ENCODE peak calls at places on chromosomes 3 and 15, in nine cellular contexts. A is ovary, P is colonic mucosa, G is psoas muscle, O is tibial nerve, Q is PC-9, F is tibial artery, S is A549, D is fibroblast of lung. R is an unnamed sample.

GRCh38 chr3:122031123-122031468 is 9.0 kb upstream of the ILDR1 start:
- DNase-seq in S (no peak), P (no peak), F (no peak), G (no peak), Q (no peak), O (no peak), D (no peak), A (no peak), R (no peak)

GRCh38 chr3:141367038-141367730 is 1.1 kb upstream of the ZBTB38 start:
- DNase-seq in A (peak; percentile 44), S (peak; percentile 85), G (peak; percentile 68), Q (peak; percentile 64), O (no peak), F (peak; percentile 50), P (no peak), D (peak; percentile 100), R (no peak)

GRCh38 chr3:48194446-48195071 is 6.3 kb upstream of the CDC25A start:
- DNase-seq in D (peak; percentile 29), O (peak; percentile 71), F (peak; percentile 68), P (peak; percentile 78), Q (peak; percentile 55), S (peak; percentile 56), A (peak; percentile 75), G (peak; percentile 36), R (no peak)

GRCh38 chr3:174883881-174884675 is 24.9 kb downstream of the NAALADL2 start:
- DNase-seq in A (no peak), G (no peak), P (no peak), S (no peak), O (no peak), D (no peak), Q (no peak), F (no peak), R (no peak)

GRCh38 chr3:45730409-45731154 is 41.4 kb downstream of the SACM1L start:
- DNase-seq in Q (no peak), D (no peak), F (no peak), S (no peak), G (no peak), O (no peak), A (no peak), P (no peak), R (no peak)

GRCh38 chr3:82293435-82293834 is 532.0 kb upstream of the GBE1 start:
- DNase-seq in O (no peak), D (no peak), F (no peak), P (no peak), Q (no peak), A (no peak), S (no peak), G (no peak), R (no peak)

GRCh38 chr15:49041406-49041805 is 4.8 kb downstream of the SECISBP2L start:
- DNase-seq in S (no peak), Q (no peak), D (no peak), O (no peak), G (no peak), P (no peak), A (no peak), F (no peak), R (no peak)

GRCh38 chr15:101489633-101490407 is at the start of gene PCSK6:
- DNase-seq in O (no peak), D (peak; percentile 10), F (no peak), Q (no peak), S (peak; percentile 31), A (no peak), P (peak; percentile 52), G (peak; percentile 50), R (peak; percentile 63)

GRCh38 chr3:176521531-176522175 is 675.6 kb downstream of the TBL1XR1 start:
- DNase-seq in D (peak; percentile 84), F (no peak), S (no peak), A (no peak), P (no peak), O (no peak), G (no peak), Q (no peak), R (no peak)

GRCh38 chr3:157075693-157076420 is 84.1 kb downstream of the CCNL1 start:
- DNase-seq in S (no peak), A (no peak), Q (peak; percentile 43), F (no peak), D (no peak), O (no peak), G (no peak), P (no peak), R (peak; percentile 83)

GRCh38 chr15:81199031-81199779 is 2.5 kb downstream of the IL16 start:
- DNase-seq in G (no peak), O (no peak), D (peak; percentile 12), F (no peak), Q (no peak), A (no peak), P (no peak), S (no peak), R (no peak)

GRCh38 chr3:57060089-57060829 is at the start of gene SPATA12:
- DNase-seq in S (peak; percentile 89), G (peak; percentile 64), A (peak; percentile 65), D (peak; percentile 94), P (peak; percentile 91), F (peak; percentile 83), O (peak; percentile 49), Q (peak; percentile 97), R (peak; percentile 54)

GRCh38 chr15:25072857-25073476 is 118.2 kb downstream of the SNRPN start:
- DNase-seq in Q (no peak), S (no peak), F (no peak), P (no peak), D (no peak), G (no peak), A (no peak), O (no peak), R (peak; percentile 7)
- H3K9me3 ChIP-seq in Q (no peaks in the 10 kb centered on the region), S (peaks cover 85% of the 10 kb centered on the region), F (peaks cover 100% of the 10 kb centered on the region), P (peaks cover 27% of the 10 kb centered on the region), D (peaks cover 43% of the 10 kb centered on the region), G (peaks cover 99% of the 10 kb centered on the region), A (peaks cover 99% of the 10 kb centered on the region), O (peaks cover 58% of the 10 kb centered on the region), R (peaks cover 22% of the 10 kb centered on the region)

DNA sequence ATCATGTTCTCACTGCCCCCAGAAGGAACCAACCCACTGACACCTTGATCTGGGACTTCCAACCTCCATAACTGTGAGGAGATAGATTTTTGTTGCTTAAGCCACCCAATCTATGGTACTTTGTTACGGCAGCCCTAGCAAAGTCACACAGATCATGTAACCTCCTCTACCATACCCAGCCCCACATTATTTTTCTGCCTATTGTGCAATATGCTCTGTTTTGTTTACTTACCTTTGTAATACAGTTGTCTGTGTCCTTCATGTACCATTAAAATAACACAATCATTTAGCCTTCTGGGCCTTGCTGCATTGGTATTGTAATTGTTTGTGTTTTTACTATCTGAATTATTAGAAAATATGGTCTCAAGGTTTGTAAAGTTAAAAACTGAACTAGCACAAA is 16.1 kb downstream of the NDN start:
- DNase-seq in A (no peak), F (no peak), G (no peak), S (no peak), Q (no peak), O (no peak), P (no peak), D (no peak), R (no peak)
- H3K9me3 ChIP-seq in A (no peaks in the 10 kb centered on the region), F (no peaks in the 10 kb centered on the region), G (no peaks in the 10 kb centered on the region), S (no peaks in the 10 kb centered on the region), Q (no peaks in the 10 kb centered on the region), O (no peaks in the 10 kb centered on the region), P (no peaks in the 10 kb centered on the region), D (no peaks in the 10 kb centered on the region), R (no peaks in the 10 kb centered on the region)

GRCh38 chr15:92981333-92981732 is 81.2 kb downstream of the CHD2 start:
- DNase-seq in D (peak; percentile 84), G (no peak), P (no peak), O (no peak), S (no peak), Q (peak; percentile 89), A (no peak), F (no peak), R (no peak)

GRCh38 chr15:92974183-92974915 is 74.2 kb downstream of the CHD2 start:
- DNase-seq in D (no peak), A (no peak), P (no peak), O (no peak), F (no peak), Q (no peak), G (no peak), S (no peak), R (no peak)

GRCh38 chr15:92984161-92984560 is 84.0 kb downstream of the CHD2 start:
- DNase-seq in A (no peak), O (no peak), F (no peak), S (no peak), G (no peak), P (no peak), Q (no peak), D (no peak), R (no peak)

GRCh38 chr15:92979011-92979701 is 79.0 kb downstream of the CHD2 start:
- DNase-seq in O (no peak), P (no peak), G (no peak), Q (no peak), F (no peak), A (no peak), S (no peak), D (peak; percentile 67), R (no peak)
- H3K9me3 ChIP-seq in O (no peaks in the 10 kb centered on the region), P (no peaks in the 10 kb centered on the region), G (no peaks in the 10 kb centered on the region), Q (no peaks in the 10 kb centered on the region), F (no peaks in the 10 kb centered on the region), A (no peaks in the 10 kb centered on the region), S (no peaks in the 10 kb centered on the region), D (no peaks in the 10 kb centered on the region), R (no peaks in the 10 kb centered on the region)

GRCh38 chr15:22229971-22230815 is 149.9 kb downstream of the OR4M2 start:
- DNase-seq in P (no peak), Q (no peak), S (no peak), G (no peak), O (no peak), D (no peak), F (no peak), A (no peak), R (peak; percentile 36)

GRCh38 chr15:22227411-22227810 is 147.1 kb downstream of the OR4M2 start:
- DNase-seq in S (no peak), F (no peak), D (no peak), O (no peak), P (no peak), Q (no peak), G (no peak), A (no peak), R (no peak)

GRCh38 chr15:22231603-22232002 is 151.3 kb downstream of the OR4M2 start:
- DNase-seq in Q (no peak), P (no peak), G (no peak), F (no peak), O (no peak), A (no peak), D (no peak), S (no peak), R (no peak)

GRCh38 chr15:22226034-22226790 is 145.9 kb downstream of the OR4M2 start:
- DNase-seq in A (no peak), Q (no peak), P (no peak), S (no peak), G (no peak), O (no peak), D (no peak), F (no peak), R (no peak)

DNA sequence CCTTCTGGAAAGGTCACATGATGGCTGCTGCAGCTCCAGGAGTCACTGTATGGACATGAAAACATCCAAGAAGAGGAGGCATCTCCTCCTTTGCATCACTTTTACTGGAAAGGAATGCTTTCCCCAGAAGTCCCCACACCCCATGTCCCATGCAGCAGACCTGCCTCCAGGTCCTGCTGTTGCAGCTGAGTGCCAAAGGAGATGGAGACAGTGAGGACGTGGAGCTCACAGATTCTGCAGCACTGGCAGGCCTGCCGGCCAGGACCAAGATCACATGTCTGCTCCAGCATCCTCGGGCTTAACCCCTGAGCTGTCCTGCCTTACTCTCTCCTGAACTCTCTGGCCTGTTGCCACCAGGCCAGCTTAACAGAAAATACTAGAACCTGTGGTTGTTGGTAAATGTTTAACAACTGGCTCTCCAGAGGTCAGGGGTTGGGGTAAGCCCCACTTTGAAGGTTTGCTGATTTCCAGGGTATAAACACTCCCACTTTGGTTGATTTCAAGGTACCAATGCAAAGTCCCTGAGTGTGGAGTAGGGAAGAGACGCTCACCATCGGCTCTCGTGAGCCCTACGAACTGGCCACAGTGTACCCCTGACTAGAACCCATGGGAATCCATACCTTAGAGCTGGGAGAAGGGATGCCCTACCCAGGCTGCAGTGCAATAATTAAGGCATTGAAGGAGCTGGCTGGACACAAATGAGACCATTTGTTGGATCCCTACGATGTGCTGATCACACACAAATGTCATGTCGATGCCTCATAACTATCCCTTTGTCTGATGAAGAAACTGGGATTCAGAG is 147.8 kb downstream of the OR4M2 start:
- DNase-seq in A (no peak), F (no peak), S (no peak), Q (no peak), D (no peak), O (no peak), G (no peak), P (no peak), R (peak; percentile 67)
- H3K9me3 ChIP-seq in A (no peaks in the 10 kb centered on the region), F (no peaks in the 10 kb centered on the region), S (peaks cover 3% of the 10 kb centered on the region), Q (no peaks in the 10 kb centered on the region), D (peaks cover 8% of the 10 kb centered on the region), O (no peaks in the 10 kb centered on the region), G (no peaks in the 10 kb centered on the region), P (no peaks in the 10 kb centered on the region), R (no peaks in the 10 kb centered on the region)